ENCODE peak calls at places on chromosomes 6 and 20, in ten cellular contexts. A, O, Z, D, B, C, S, L, Y and V are unnamed samples. For H3K27me3, the result is how much of the 10 kb centered on the place peaks cover.

GRCh38 chr20:25136643-25137559 is 55.0 kb upstream of the VSX1 start:
- DNase-seq in Z (peak), L (peak), C (peak), D (peak), S (peak), B (peak), Y (no peak), O (peak), A (peak), V (peak)

GRCh38 chr6:72374864-72375263 is 247.0 kb upstream of the KCNQ5 start:
- DNase-seq in D (no peak), A (no peak), B (peak), Z (no peak), C (no peak), S (no peak), L (no peak), Y (peak), O (no peak), V (no peak)

GRCh38 chr6:8499540-8499939 is 64.2 kb upstream of the SLC35B3 start:
- DNase-seq in B (no peak), C (peak), D (no peak), L (no peak), Y (peak), Z (no peak), O (no peak), A (no peak), S (peak), V (peak)

GRCh38 chr6:110813813-110814487 is 1.3 kb downstream of the CDK19 start:
- DNase-seq in A (no peak), L (no peak), D (no peak), S (peak), Z (no peak), Y (peak), C (peak), B (no peak), O (no peak), V (peak)

GRCh38 chr6:15327271-15327670 is 81.4 kb downstream of the JARID2 start:
- DNase-seq in A (no peak), Z (no peak), O (no peak), D (no peak), S (no peak), C (no peak), B (no peak), Y (peak), L (no peak), V (peak)

GRCh38 chr20:16017656-16018055 is 555.6 kb downstream of the KIF16B start:
- DNase-seq in L (no peak), C (no peak), Y (no peak), Z (no peak), B (no peak), A (no peak), O (no peak), D (no peak), S (no peak), V (no peak)

GRCh38 chr20:46348972-46349741 is 40.9 kb upstream of the CDH22 start:
- DNase-seq in O (peak), L (peak), S (peak), D (no peak), C (peak), Y (peak), Z (no peak), A (peak), B (peak), V (peak)

GRCh38 chr20:63834545-63834880 is 3.4 kb upstream of the ZBTB46 start:
- DNase-seq in S (no peak), D (no peak), Z (no peak), A (no peak), L (no peak), Y (no peak), O (no peak), B (no peak), C (no peak), V (no peak)

GRCh38 chr20:41405436-41405835 is 38.8 kb upstream of the EMILIN3 start:
- DNase-seq in L (no peak), S (no peak), O (no peak), B (no peak), Y (no peak), Z (no peak), D (no peak), A (peak), C (no peak), V (no peak)

GRCh38 chr20:4260102-4260501 is 244.7 kb upstream of the RNF24 start:
- DNase-seq in Y (no peak), B (no peak), S (no peak), D (no peak), A (no peak), O (no peak), Z (no peak), C (no peak), L (no peak), V (no peak)

GRCh38 chr6:115729036-115729435 is 331.7 kb downstream of the FRK start:
- DNase-seq in L (no peak), Y (no peak), B (no peak), D (no peak), S (peak), A (no peak), Z (no peak), O (no peak), C (no peak), V (no peak)

GRCh38 chr6:42378125-42378524 is 73.6 kb downstream of the TRERF1 start:
- DNase-seq in C (no peak), S (no peak), Z (no peak), D (no peak), Y (no peak), B (no peak), A (no peak), L (no peak), O (no peak), V (no peak)

GRCh38 chr6:125149256-125150144 is 4.1 kb upstream of the TPD52L1 start:
- DNase-seq in B (peak), S (no peak), L (no peak), D (no peak), Y (no peak), A (no peak), Z (no peak), C (peak), O (no peak), V (peak)

GRCh38 chr6:142845143-142845571 is 99.8 kb downstream of the HIVEP2 start:
- DNase-seq in A (no peak), L (no peak), S (no peak), O (no peak), Z (no peak), B (no peak), Y (no peak), D (no peak), C (peak), V (no peak)

GRCh38 chr6:2863901-2864300 is 22.2 kb upstream of the SERPINB1 start:
- DNase-seq in L (no peak), B (no peak), Y (no peak), D (no peak), S (no peak), Z (no peak), O (no peak), A (no peak), C (no peak), V (no peak)

GRCh38 chr6:2868637-2869379 is 27.1 kb upstream of the SERPINB1 start:
- DNase-seq in Z (no peak), C (no peak), Y (no peak), D (no peak), O (no peak), L (no peak), A (no peak), B (no peak), S (no peak), V (no peak)

GRCh38 chr6:2866183-2866846 is 24.7 kb upstream of the SERPINB1 start:
- DNase-seq in Z (no peak), B (no peak), Y (no peak), O (no peak), A (no peak), S (no peak), L (no peak), D (no peak), C (no peak), V (peak)

GRCh38 chr6:2862712-2863174 is 21.1 kb upstream of the SERPINB1 start:
- DNase-seq in A (no peak), C (no peak), Z (no peak), B (no peak), Y (no peak), D (no peak), S (no peak), L (no peak), O (no peak), V (no peak)

GRCh38 chr6:2865270-2866182 is 23.9 kb upstream of the SERPINB1 start:
- DNase-seq in C (peak), L (no peak), B (no peak), D (no peak), A (no peak), O (no peak), Z (no peak), S (no peak), Y (no peak), V (peak)
- H3K4me3 ChIP-seq in C (no peak), L (no peak), B (no peak), D (no peak), A (peak), O (no peak), Z (no peak), S (no peak), Y (no peak), V (no peak)

GRCh38 chr6:44270526-44271405 is 516 bp downstream of the TMEM151B start:
- DNase-seq in Y (peak), Z (no peak), C (no peak), A (no peak), O (no peak), S (no peak), D (no peak), B (no peak), L (no peak), V (no peak)

GRCh38 chr6:44269168-44269920 is 906 bp upstream of the TMEM151B start:
- DNase-seq in C (no peak), B (no peak), Z (no peak), O (no peak), A (no peak), S (no peak), D (no peak), Y (no peak), L (no peak), V (peak)

GRCh38 chr6:44268095-44268628 is 2.1 kb upstream of the TMEM151B start:
- DNase-seq in C (peak), B (peak), D (no peak), Z (no peak), O (no peak), L (no peak), S (peak), Y (peak), A (no peak), V (peak)

GRCh38 chr6:44271406-44271723 is 1.1 kb downstream of the TMEM151B start:
- DNase-seq in Y (no peak), S (no peak), C (no peak), A (no peak), Z (no peak), O (no peak), B (no peak), L (no peak), D (no peak), V (no peak)

GRCh38 chr6:44269921-44270525 is at the start of gene TMEM151B:
- DNase-seq in S (no peak), A (no peak), Y (peak), B (no peak), D (no peak), C (no peak), O (peak), Z (no peak), L (no peak), V (no peak)
- H3K27me3 ChIP-seq in S (under half), A (under half), Y (under half), B (under half), D (under half), C (under half), O (under half), Z (under half), L (under half), V (under half)

DNA sequence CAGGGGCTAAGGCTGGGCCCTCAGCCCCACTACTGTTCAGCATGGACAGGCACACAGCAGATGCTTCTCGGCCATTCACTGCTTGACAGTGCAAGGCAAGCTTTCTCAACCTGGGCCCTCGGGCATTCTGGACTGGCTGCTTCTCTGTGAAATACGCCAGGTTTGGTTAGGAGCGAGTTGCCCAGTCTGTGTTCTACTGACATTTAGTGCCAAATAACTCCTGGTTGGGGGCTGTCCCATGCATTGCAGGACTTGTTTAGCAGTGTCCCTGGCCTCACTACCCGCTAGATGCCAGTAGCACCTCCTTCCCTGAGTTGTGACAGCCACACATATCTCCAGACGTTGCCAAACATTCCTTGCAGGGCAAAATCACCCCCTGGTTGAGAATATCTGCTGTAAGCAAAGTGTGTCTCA is 156.9 kb downstream of the CEBPB start:
- DNase-seq in O (no peak), A (no peak), B (no peak), L (no peak), D (no peak), C (no peak), Z (no peak), Y (no peak), S (no peak), V (no peak)
- TF ChIP-seq CTCF in O (no peak), A (no peak), B (no peak), L (no peak), D (no peak), C (no peak), Z (no peak), Y (no peak), S (no peak), V (no peak)

GRCh38 chr20:48797275-48797825 is 30.4 kb downstream of the PREX1 start:
- DNase-seq in L (peak), Y (peak), B (no peak), A (peak), S (no peak), C (no peak), D (peak), Z (peak), O (peak), V (no peak)

GRCh38 chr20:48793776-48794175 is 34.0 kb downstream of the PREX1 start:
- DNase-seq in S (no peak), B (no peak), O (no peak), Z (no peak), L (no peak), Y (no peak), A (no peak), C (no peak), D (no peak), V (no peak)

GRCh38 chr20:48795732-48796131 is 32.1 kb downstream of the PREX1 start:
- DNase-seq in S (no peak), Y (no peak), O (no peak), A (no peak), C (no peak), L (no peak), D (no peak), B (no peak), Z (no peak), V (no peak)

GRCh38 chr20:48794360-48794759 is 33.4 kb downstream of the PREX1 start:
- DNase-seq in O (no peak), L (no peak), C (no peak), S (no peak), Y (peak), B (no peak), D (no peak), Z (no peak), A (no peak), V (no peak)

GRCh38 chr20:48795058-48795457 is 32.7 kb downstream of the PREX1 start:
- DNase-seq in D (no peak), Z (no peak), O (no peak), A (no peak), C (no peak), Y (no peak), L (no peak), B (no peak), S (no peak), V (no peak)
- H3K4me3 ChIP-seq in D (no peak), Z (no peak), O (no peak), A (no peak), C (no peak), Y (no peak), L (no peak), B (no peak), S (no peak), V (no peak)

GRCh38 chr20:43188234-43188653 is 1.5 kb downstream of the PTPRT start:
- DNase-seq in O (no peak), B (no peak), L (no peak), Y (peak), A (no peak), D (no peak), Z (no peak), S (no peak), C (no peak), V (no peak)
- H3K27me3 ChIP-seq in O (under half), B (under half), L (under half), Y (half or more), A (half or more), D (under half), Z (under half), S (under half), C (under half), V (under half)

DNA sequence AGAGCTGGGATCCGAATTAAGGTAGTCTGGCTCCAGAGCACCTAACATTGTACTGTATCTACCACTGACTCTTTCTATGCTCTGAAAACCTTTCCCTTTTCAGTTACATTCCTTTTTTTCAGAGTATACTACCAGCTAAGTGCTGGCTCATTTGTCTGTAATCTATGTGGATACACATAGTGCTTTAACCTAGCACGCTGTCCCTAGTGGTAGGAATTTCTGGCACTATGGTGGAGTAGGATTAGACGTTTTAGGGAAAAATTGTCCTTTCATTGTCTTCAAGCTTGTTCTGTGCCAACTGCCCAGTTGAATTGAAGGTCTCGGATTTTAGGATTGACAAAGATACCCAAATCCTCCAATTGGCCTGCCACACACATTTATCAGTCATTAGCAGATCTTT is 259.1 kb upstream of the FERMT1 start:
- DNase-seq in L (no peak), S (no peak), A (no peak), Y (peak), C (peak), D (no peak), Z (no peak), O (no peak), B (peak), V (peak)
- TF ChIP-seq CTCF in L (no peak), S (peak), A (no peak), Y (peak), C (peak), D (no peak), Z (no peak), O (no peak), B (peak), V (peak)

GRCh38 chr6:26309731-26310142 is 55.3 kb upstream of the BTN3A2 start:
- DNase-seq in Z (no peak), D (no peak), C (peak), A (no peak), L (no peak), S (no peak), B (peak), Y (no peak), O (no peak), V (peak)
- H3K4me3 ChIP-seq in Z (no peak), D (no peak), C (no peak), A (no peak), L (no peak), S (no peak), B (no peak), Y (no peak), O (no peak), V (no peak)

DNA sequence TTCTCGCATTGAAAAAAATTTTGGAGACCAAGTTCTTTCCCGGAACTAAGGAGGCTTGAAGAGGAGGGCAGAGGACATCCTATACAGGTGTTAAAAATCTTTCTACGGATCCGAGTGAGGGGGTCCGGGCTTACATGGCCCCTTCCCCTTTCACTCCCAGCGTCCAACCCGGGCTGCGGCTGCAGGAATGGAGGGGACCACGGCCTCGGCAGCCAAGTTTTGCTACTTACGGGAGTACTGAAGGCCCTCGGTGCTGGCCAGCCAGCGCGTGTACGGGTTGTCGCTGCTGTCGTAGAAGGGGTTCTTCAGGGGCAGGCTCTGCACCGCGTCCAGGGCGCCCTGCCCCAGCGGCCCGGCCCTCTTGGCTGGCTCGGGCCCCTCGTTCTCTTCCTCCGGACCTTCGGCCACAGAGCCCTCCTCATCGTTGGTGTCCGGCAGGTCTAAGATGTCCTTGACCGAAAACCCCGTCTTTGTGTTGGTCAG is 642 bp downstream of the NKX2-2 start:
- DNase-seq in S (no peak), O (no peak), Y (peak), D (no peak), L (no peak), Z (no peak), A (no peak), B (no peak), C (no peak), V (no peak)
- H3K27me3 ChIP-seq in S (under half), O (half or more), Y (half or more), D (half or more), L (under half), Z (half or more), A (half or more), B (half or more), C (half or more), V (half or more)

GRCh38 chr20:58344741-58345140 is 35.2 kb downstream of the RAB22A start:
- DNase-seq in D (no peak), L (no peak), B (peak), O (no peak), S (no peak), C (no peak), Y (no peak), A (no peak), Z (no peak), V (peak)

GRCh38 chr20:58352454-58352853 is 36.6 kb upstream of the VAPB start:
- DNase-seq in A (no peak), C (no peak), O (no peak), D (no peak), Z (no peak), S (no peak), B (no peak), L (no peak), Y (no peak), V (no peak)

DNA sequence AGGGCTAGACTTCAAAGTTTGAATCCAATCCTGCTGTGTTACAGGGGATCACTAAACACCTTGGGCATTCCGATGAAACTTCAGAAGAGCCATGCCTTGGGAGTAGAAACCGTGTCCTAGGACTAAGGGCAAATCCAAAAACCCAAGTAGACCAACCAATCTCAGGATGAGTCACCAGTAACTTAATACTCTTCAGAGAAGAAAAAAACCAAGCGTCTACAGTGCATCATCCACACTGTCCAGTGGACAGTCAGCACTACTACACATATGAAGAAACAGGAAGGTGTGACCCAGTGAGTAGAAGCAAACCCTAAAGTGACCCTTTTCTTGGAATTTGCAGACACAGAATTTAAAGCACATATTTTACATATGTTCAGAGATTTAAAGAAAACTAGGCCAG is 39.4 kb upstream of the VAPB start:
- DNase-seq in A (no peak), B (peak), D (no peak), C (peak), Z (no peak), O (no peak), L (no peak), Y (no peak), S (no peak), V (peak)
- TF ChIP-seq CTCF in A (no peak), B (peak), D (no peak), C (peak), Z (no peak), O (no peak), L (no peak), Y (no peak), S (no peak), V (no peak)

GRCh38 chr6:24916496-24916895 is 19.3 kb downstream of the RIPOR2 start:
- DNase-seq in B (no peak), C (no peak), D (no peak), S (no peak), Z (no peak), A (no peak), O (no peak), Y (no peak), L (no peak), V (no peak)
- H3K4me3 ChIP-seq in B (no peak), C (no peak), D (no peak), S (no peak), Z (no peak), A (no peak), O (no peak), Y (no peak), L (no peak), V (no peak)